ENCODE peak calls at places on chromosomes 1 and 21, in ten cellular contexts. I is GM10248; P is stimulated activated CD8-positive, alpha-beta memory T cell treated with anti-CD3 and anti-CD28 coated beads, Interleukin-4, amount 100 ng/mL, for 1 hour; B is GM04504; G is cardiac muscle cell; W is heart left ventricle; O is BE2C; U is activated naive CD4-positive, alpha-beta T cell treated with anti-CD3 and anti-CD28 coated beads, Interleukin-2, amount 50 U/mL, for 16 hours; Z is transverse colon; A is sigmoid colon. J is an unnamed sample.

GRCh38 chr1:207841318-207841717 is 69.6 kb downstream of the CD34 start:
- DNase-seq in I (no peak), P (no peak), B (no peak), G (no peak), W (no peak), O (no peak), U (no peak), Z (no peak), A (no peak), J (no peak)

GRCh38 chr1:44485229-44485932 is 80.3 kb downstream of the RNF220 start:
- DNase-seq in I (no peak), P (no peak), B (peak; percentile 62), G (peak; percentile 91), W (peak; percentile 38), O (no peak), U (no peak), Z (no peak), A (no peak), J (peak; percentile 7)

GRCh38 chr1:111592389-111593361 is 26.9 kb upstream of the RAP1A start:
- DNase-seq in I (peak; percentile 71), P (peak; percentile 88), B (peak; percentile 72), G (peak; percentile 90), W (peak; percentile 89), O (no peak), U (peak; percentile 92), Z (peak; percentile 85), A (peak; percentile 93), J (peak; percentile 93)

GRCh38 chr1:54763814-54764131 is 550 bp downstream of the PARS2 start:
- DNase-seq in I (no peak), P (no peak), B (no peak), G (no peak), W (no peak), O (no peak), U (peak; percentile 20), Z (no peak), A (no peak), J (no peak)

GRCh38 chr1:235622933-235623790 is 26.4 kb downstream of the GNG4 start:
- DNase-seq in I (no peak), P (no peak), B (no peak), G (no peak), W (no peak), O (no peak), U (no peak), Z (peak; percentile 39), A (no peak), J (no peak)

GRCh38 chr21:31052489-31053142 is 14.3 kb upstream of the KRTAP19-8 start:
- DNase-seq in I (no peak), P (no peak), B (no peak), G (no peak), W (no peak), O (no peak), U (no peak), Z (no peak), A (no peak), J (no peak)

GRCh38 chr1:113929750-113930498 is 800 bp downstream of the HIPK1 start:
- DNase-seq in I (peak; percentile 64), P (peak; percentile 53), B (no peak), G (peak; percentile 34), W (peak; percentile 29), O (peak; percentile 47), U (peak; percentile 61), Z (peak; percentile 64), A (peak; percentile 76), J (peak; percentile 69)

GRCh38 chr1:157856538-157856937 is 14.9 kb upstream of the CD5L start:
- DNase-seq in I (no peak), P (no peak), B (no peak), G (no peak), W (no peak), O (no peak), U (no peak), Z (no peak), A (no peak), J (no peak)

GRCh38 chr1:67830226-67830625 is 3.0 kb downstream of the GNG12 start:
- DNase-seq in I (no peak), P (no peak), B (no peak), G (peak; percentile 38), W (no peak), O (no peak), U (no peak), Z (no peak), A (no peak), J (no peak)

GRCh38 chr1:195908121-195908520 is 700.1 kb downstream of the KCNT2 start:
- DNase-seq in I (no peak), P (no peak), B (no peak), G (no peak), W (no peak), O (no peak), U (no peak), Z (no peak), A (no peak), J (no peak)

GRCh38 chr1:9058465-9058864 is 11.0 kb downstream of the SLC2A5 start:
- DNase-seq in I (no peak), P (no peak), B (no peak), G (peak; percentile 37), W (no peak), O (no peak), U (no peak), Z (no peak), A (no peak), J (no peak)